ENCODE peak calls at places on chromosomes 3 and 15, in ten cellular contexts. One of them, this sample, is unnamed.

GRCh38 chr15:29668120-29668602 is 154.1 kb downstream of the TJP1 start:
- DNase-seq in OCI-LY7: peak; percentile 65
- DNase-seq in mesothelial cell of epicardium: peak; percentile 56
- DNase-seq in HCT116: peak; percentile 93
- DNase-seq in heart right ventricle: peak; percentile 74
- DNase-seq in stimulated activated CD4-positive, alpha-beta T cell treated with anti-CD3 and anti-CD28 coated beads, Interleukin-4, amount 100 ng/mL, for 1 hour: peak; percentile 4
- DNase-seq in kidney tubule cell: peak; percentile 91
- DNase-seq in HuH-7: peak; percentile 70
- DNase-seq in NCI-H2171: peak; percentile 68
- DNase-seq in activated gamma-delta T cell treated with Interleukin-2 at 50 U/mL for 16 hours: no peak
- DNase-seq in this sample: peak; percentile 69

GRCh38 chr3:84318273-84318809 is 640.4 kb upstream of the CADM2 start:
- DNase-seq in OCI-LY7: no peak
- DNase-seq in mesothelial cell of epicardium: no peak
- DNase-seq in HCT116: no peak
- DNase-seq in heart right ventricle: no peak
- DNase-seq in stimulated activated CD4-positive, alpha-beta T cell treated with anti-CD3 and anti-CD28 coated beads, Interleukin-4, amount 100 ng/mL, for 1 hour: no peak
- DNase-seq in kidney tubule cell: no peak
- DNase-seq in HuH-7: no peak
- DNase-seq in NCI-H2171: no peak
- DNase-seq in activated gamma-delta T cell treated with Interleukin-2 at 50 U/mL for 16 hours: no peak
- DNase-seq in this sample: no peak

GRCh38 chr3:33211444-33211843 is 7.2 kb downstream of the SUSD5 start:
- DNase-seq in OCI-LY7: no peak
- DNase-seq in mesothelial cell of epicardium: no peak
- DNase-seq in HCT116: peak; percentile 31
- DNase-seq in heart right ventricle: no peak
- DNase-seq in stimulated activated CD4-positive, alpha-beta T cell treated with anti-CD3 and anti-CD28 coated beads, Interleukin-4, amount 100 ng/mL, for 1 hour: no peak
- DNase-seq in kidney tubule cell: peak; percentile 86
- DNase-seq in HuH-7: no peak
- DNase-seq in NCI-H2171: no peak
- DNase-seq in activated gamma-delta T cell treated with Interleukin-2 at 50 U/mL for 16 hours: no peak
- DNase-seq in this sample: no peak

GRCh38 chr15:99109555-99110021 is 4.7 kb downstream of the SYNM start:
- DNase-seq in OCI-LY7: no peak
- DNase-seq in mesothelial cell of epicardium: no peak
- DNase-seq in HCT116: no peak
- DNase-seq in heart right ventricle: no peak
- DNase-seq in stimulated activated CD4-positive, alpha-beta T cell treated with anti-CD3 and anti-CD28 coated beads, Interleukin-4, amount 100 ng/mL, for 1 hour: no peak
- DNase-seq in kidney tubule cell: no peak
- DNase-seq in HuH-7: no peak
- DNase-seq in NCI-H2171: no peak
- DNase-seq in activated gamma-delta T cell treated with Interleukin-2 at 50 U/mL for 16 hours: no peak
- DNase-seq in this sample: no peak

GRCh38 chr3:116474356-116475200 is 29.3 kb upstream of the LSAMP start:
- DNase-seq in OCI-LY7: no peak
- DNase-seq in mesothelial cell of epicardium: no peak
- DNase-seq in HCT116: no peak
- DNase-seq in heart right ventricle: no peak
- DNase-seq in stimulated activated CD4-positive, alpha-beta T cell treated with anti-CD3 and anti-CD28 coated beads, Interleukin-4, amount 100 ng/mL, for 1 hour: no peak
- DNase-seq in kidney tubule cell: no peak
- DNase-seq in HuH-7: no peak
- DNase-seq in NCI-H2171: peak; percentile 96
- DNase-seq in activated gamma-delta T cell treated with Interleukin-2 at 50 U/mL for 16 hours: no peak
- DNase-seq in this sample: no peak

GRCh38 chr3:4834403-4834866 is 144.8 kb upstream of the BHLHE40 start:
- DNase-seq in OCI-LY7: no peak
- DNase-seq in mesothelial cell of epicardium: no peak
- DNase-seq in HCT116: no peak
- DNase-seq in heart right ventricle: no peak
- DNase-seq in stimulated activated CD4-positive, alpha-beta T cell treated with anti-CD3 and anti-CD28 coated beads, Interleukin-4, amount 100 ng/mL, for 1 hour: peak; percentile 61
- DNase-seq in kidney tubule cell: no peak
- DNase-seq in HuH-7: no peak
- DNase-seq in NCI-H2171: no peak
- DNase-seq in activated gamma-delta T cell treated with Interleukin-2 at 50 U/mL for 16 hours: peak; percentile 71
- DNase-seq in this sample: peak; percentile 89

GRCh38 chr3:48656061-48656840 is 6.4 kb downstream of the CELSR3 start:
- DNase-seq in OCI-LY7: peak; percentile 87
- DNase-seq in mesothelial cell of epicardium: peak; percentile 80
- DNase-seq in HCT116: peak; percentile 21
- DNase-seq in heart right ventricle: peak; percentile 78
- DNase-seq in stimulated activated CD4-positive, alpha-beta T cell treated with anti-CD3 and anti-CD28 coated beads, Interleukin-4, amount 100 ng/mL, for 1 hour: peak; percentile 86
- DNase-seq in kidney tubule cell: peak; percentile 90
- DNase-seq in HuH-7: no peak
- DNase-seq in NCI-H2171: no peak
- DNase-seq in activated gamma-delta T cell treated with Interleukin-2 at 50 U/mL for 16 hours: peak; percentile 80
- DNase-seq in this sample: peak; percentile 87

GRCh38 chr15:63439536-63440264 is 58.1 kb upstream of the CA12 start:
- DNase-seq in OCI-LY7: no peak
- DNase-seq in mesothelial cell of epicardium: no peak
- DNase-seq in HCT116: no peak
- DNase-seq in heart right ventricle: no peak
- DNase-seq in stimulated activated CD4-positive, alpha-beta T cell treated with anti-CD3 and anti-CD28 coated beads, Interleukin-4, amount 100 ng/mL, for 1 hour: no peak
- DNase-seq in kidney tubule cell: peak; percentile 79
- DNase-seq in HuH-7: no peak
- DNase-seq in NCI-H2171: no peak
- DNase-seq in activated gamma-delta T cell treated with Interleukin-2 at 50 U/mL for 16 hours: no peak
- DNase-seq in this sample: no peak

GRCh38 chr3:50674349-50675178 is at the start of gene DOCK3:
- DNase-seq in OCI-LY7: no peak
- DNase-seq in mesothelial cell of epicardium: peak; percentile 76
- DNase-seq in HCT116: no peak
- DNase-seq in heart right ventricle: peak; percentile 23
- DNase-seq in stimulated activated CD4-positive, alpha-beta T cell treated with anti-CD3 and anti-CD28 coated beads, Interleukin-4, amount 100 ng/mL, for 1 hour: peak; percentile 66
- DNase-seq in kidney tubule cell: peak; percentile 57
- DNase-seq in HuH-7: peak; percentile 71
- DNase-seq in NCI-H2171: peak; percentile 51
- DNase-seq in activated gamma-delta T cell treated with Interleukin-2 at 50 U/mL for 16 hours: peak; percentile 52
- DNase-seq in this sample: peak; percentile 28